ENCODE peak calls at places on chromosomes 2 and 18, in eight cellular contexts. One of them, this sample, is unnamed.

GRCh38 chr2:134736167-134736885 is 17.5 kb upstream of the TMEM163 start:
- DNase-seq in endodermal cell: peak; percentile 69
- DNase-seq in HTR-8/SVneo: peak; percentile 68
- DNase-seq in endothelial cell: peak; percentile 20
- DNase-seq in AG10803: peak; percentile 62
- DNase-seq in tibial nerve: no peak
- DNase-seq in NCI-H460: no peak
- DNase-seq in neuronal stem cell: peak; percentile 21
- DNase-seq in this sample: peak; percentile 30

GRCh38 chr18:48954837-48955527 is 4.2 kb upstream of the SMAD7 start:
- DNase-seq in endodermal cell: peak; percentile 46
- DNase-seq in HTR-8/SVneo: no peak
- DNase-seq in endothelial cell: no peak
- DNase-seq in AG10803: no peak
- DNase-seq in tibial nerve: no peak
- DNase-seq in NCI-H460: no peak
- DNase-seq in neuronal stem cell: no peak
- DNase-seq in this sample: no peak

GRCh38 chr2:188599140-188599539 is 307.5 kb downstream of the GULP1 start:
- DNase-seq in endodermal cell: no peak
- DNase-seq in HTR-8/SVneo: no peak
- DNase-seq in endothelial cell: no peak
- DNase-seq in AG10803: no peak
- DNase-seq in tibial nerve: no peak
- DNase-seq in NCI-H460: no peak
- DNase-seq in neuronal stem cell: no peak
- DNase-seq in this sample: peak; percentile 49

GRCh38 chr2:141399270-141399669 is 731.5 kb downstream of the LRP1B start:
- DNase-seq in endodermal cell: peak; percentile 63
- DNase-seq in HTR-8/SVneo: no peak
- DNase-seq in endothelial cell: peak; percentile 16
- DNase-seq in AG10803: no peak
- DNase-seq in tibial nerve: no peak
- DNase-seq in NCI-H460: peak; percentile 5
- DNase-seq in neuronal stem cell: no peak
- DNase-seq in this sample: no peak

GRCh38 chr2:48529676-48530032 is 300 bp upstream of the STON1 start:
- DNase-seq in endodermal cell: no peak
- DNase-seq in HTR-8/SVneo: no peak
- DNase-seq in endothelial cell: no peak
- DNase-seq in AG10803: no peak
- DNase-seq in tibial nerve: no peak
- DNase-seq in NCI-H460: no peak
- DNase-seq in neuronal stem cell: no peak
- DNase-seq in this sample: no peak

GRCh38 chr2:111066062-111066593 is 54.6 kb upstream of the BCL2L11 start:
- DNase-seq in endodermal cell: no peak
- DNase-seq in HTR-8/SVneo: no peak
- DNase-seq in endothelial cell: no peak
- DNase-seq in AG10803: no peak
- DNase-seq in tibial nerve: no peak
- DNase-seq in NCI-H460: no peak
- DNase-seq in neuronal stem cell: no peak
- DNase-seq in this sample: no peak

GRCh38 chr2:100292022-100292580 is 30.2 kb downstream of the LONRF2 start:
- DNase-seq in endodermal cell: peak; percentile 73
- DNase-seq in HTR-8/SVneo: peak; percentile 78
- DNase-seq in endothelial cell: no peak
- DNase-seq in AG10803: peak; percentile 65
- DNase-seq in tibial nerve: no peak
- DNase-seq in NCI-H460: peak; percentile 72
- DNase-seq in neuronal stem cell: no peak
- DNase-seq in this sample: peak; percentile 94

GRCh38 chr2:25198209-25198525 is 29.8 kb upstream of the POMC start:
- DNase-seq in endodermal cell: no peak
- DNase-seq in HTR-8/SVneo: no peak
- DNase-seq in endothelial cell: no peak
- DNase-seq in AG10803: no peak
- DNase-seq in tibial nerve: no peak
- DNase-seq in NCI-H460: no peak
- DNase-seq in neuronal stem cell: no peak
- DNase-seq in this sample: no peak

GRCh38 chr18:3675446-3675845 is 225.5 kb downstream of the TGIF1 start:
- DNase-seq in endodermal cell: peak; percentile 31
- DNase-seq in HTR-8/SVneo: peak; percentile 44
- DNase-seq in endothelial cell: no peak
- DNase-seq in AG10803: peak; percentile 39
- DNase-seq in tibial nerve: no peak
- DNase-seq in NCI-H460: no peak
- DNase-seq in neuronal stem cell: no peak
- DNase-seq in this sample: peak; percentile 33

GRCh38 chr2:121088251-121089004 is 196.6 kb downstream of the TFCP2L1 start:
- DNase-seq in endodermal cell: no peak
- DNase-seq in HTR-8/SVneo: no peak
- DNase-seq in endothelial cell: no peak
- DNase-seq in AG10803: peak; percentile 33
- DNase-seq in tibial nerve: no peak
- DNase-seq in NCI-H460: no peak
- DNase-seq in neuronal stem cell: no peak
- DNase-seq in this sample: no peak

GRCh38 chr18:22935431-22935830 is 2.3 kb downstream of the RBBP8 start:
- DNase-seq in endodermal cell: no peak
- DNase-seq in HTR-8/SVneo: no peak
- DNase-seq in endothelial cell: no peak
- DNase-seq in AG10803: no peak
- DNase-seq in tibial nerve: no peak
- DNase-seq in NCI-H460: no peak
- DNase-seq in neuronal stem cell: no peak
- DNase-seq in this sample: no peak

GRCh38 chr2:47189635-47190034 is 34.5 kb upstream of the STPG4 start:
- DNase-seq in endodermal cell: no peak
- DNase-seq in HTR-8/SVneo: peak; percentile 54
- DNase-seq in endothelial cell: no peak
- DNase-seq in AG10803: peak; percentile 92
- DNase-seq in tibial nerve: no peak
- DNase-seq in NCI-H460: no peak
- DNase-seq in neuronal stem cell: no peak
- DNase-seq in this sample: no peak

This sample was measured in H4.